ENCODE peak calls at places on chromosomes 5 and 9, in six cellular contexts. T, H, P, K, V and J are unnamed samples.

GRCh38 chr5:14202462-14202861 is 59.3 kb downstream of the TRIO start:
- DNase-seq in T (no peak), H (no peak), P (peak; percentile 76), K (peak; percentile 73), V (no peak), J (no peak)

GRCh38 chr9:21692390-21692789 is 110.0 kb upstream of the MTAP start:
- DNase-seq in T (no peak), H (no peak), P (no peak), K (no peak), V (no peak), J (no peak)

GRCh38 chr9:123710299-123710698 is 219.6 kb downstream of the DENND1A start:
- DNase-seq in T (no peak), H (no peak), P (peak; percentile 21), K (peak; percentile 94), V (no peak), J (no peak)

GRCh38 chr9:81915801-81916505 is 12.3 kb upstream of the SPATA31D4 start:
- DNase-seq in T (no peak), H (no peak), P (no peak), K (no peak), V (no peak), J (no peak)

GRCh38 chr5:125717209-125717608 is 706.0 kb upstream of the GRAMD2B start:
- DNase-seq in T (no peak), H (no peak), P (no peak), K (peak; percentile 69), V (peak; percentile 56), J (no peak)

GRCh38 chr5:32736842-32737241 is 25.7 kb downstream of the NPR3 start:
- DNase-seq in T (no peak), H (no peak), P (no peak), K (no peak), V (no peak), J (no peak)

GRCh38 chr5:130400091-130400490 is 495.8 kb downstream of the CHSY3 start:
- DNase-seq in T (no peak), H (no peak), P (no peak), K (peak; percentile 74), V (no peak), J (no peak)

GRCh38 chr5:3221432-3221831 is 374.2 kb upstream of the IRX1 start:
- DNase-seq in T (no peak), H (no peak), P (no peak), K (no peak), V (no peak), J (no peak)

GRCh38 chr5:107808671-107809137 is 138.0 kb upstream of the EFNA5 start:
- DNase-seq in T (no peak), H (no peak), P (peak; percentile 18), K (no peak), V (peak; percentile 61), J (peak; percentile 80)

GRCh38 chr9:136093331-136093986 is 1.6 kb downstream of the NACC2 start:
- DNase-seq in T (peak; percentile 61), H (no peak), P (no peak), K (no peak), V (no peak), J (no peak)

GRCh38 chr5:111742595-111742994 is 14.4 kb downstream of the NREP start:
- DNase-seq in T (no peak), H (no peak), P (no peak), K (peak; percentile 61), V (no peak), J (no peak)

GRCh38 chr5:72325566-72326297 is 5.6 kb downstream of the PTCD2 start:
- DNase-seq in T (no peak), H (no peak), P (no peak), K (no peak), V (no peak), J (no peak)

GRCh38 chr9:133374612-133375115 is 1.2 kb downstream of the SURF4 start:
- DNase-seq in T (no peak), H (no peak), P (no peak), K (peak; percentile 25), V (no peak), J (no peak)

GRCh38 chr5:127922603-127923002 is 161.0 kb upstream of the SLC12A2 start:
- DNase-seq in T (no peak), H (no peak), P (no peak), K (no peak), V (no peak), J (no peak)

GRCh38 chr9:85964526-85964925 is 23.6 kb downstream of the NAA35 start:
- DNase-seq in T (no peak), H (no peak), P (no peak), K (no peak), V (no peak), J (no peak)

GRCh38 chr9:73037613-73038012 is 84.8 kb upstream of the ALDH1A1 start:
- DNase-seq in T (no peak), H (no peak), P (no peak), K (no peak), V (no peak), J (no peak)

GRCh38 chr5:172972557-172972956 is 11.0 kb upstream of the ATP6V0E1 start:
- DNase-seq in T (no peak), H (no peak), P (no peak), K (no peak), V (no peak), J (no peak)

DNA sequence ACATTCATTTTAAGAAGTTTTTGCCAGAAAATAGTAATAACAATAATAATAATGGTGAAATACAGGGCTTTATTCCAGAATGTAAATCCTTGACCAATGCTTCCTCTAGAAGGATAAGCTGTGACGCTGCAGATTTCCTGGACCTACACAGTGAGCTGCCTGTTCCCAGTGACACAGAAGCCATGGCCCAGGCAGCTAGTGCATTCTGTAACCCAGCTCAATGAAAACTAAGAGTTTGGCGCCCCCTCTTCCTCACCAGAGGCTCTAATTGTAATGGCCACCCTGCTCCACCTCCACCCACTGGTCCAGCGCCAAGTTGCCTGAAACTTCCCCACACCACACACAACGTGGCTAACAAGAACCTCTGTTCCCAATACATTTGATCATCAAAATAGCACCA is 248.2 kb downstream of the CETN3 start:
- DNase-seq in T (peak; percentile 27), H (peak; percentile 48), P (peak; percentile 62), K (peak; percentile 81), V (peak; percentile 59), J (peak; percentile 26)
- TF ChIP-seq CTCF in T (no peak), H (no peak), P (peak; percentile 35), K (peak; percentile 69), V (peak; percentile 18), J (no peak)

GRCh38 chr5:131795128-131795719 is 1.6 kb downstream of the FNIP1 start:
- DNase-seq in T (no peak), H (no peak), P (peak; percentile 18), K (no peak), V (no peak), J (no peak)

GRCh38 chr5:131792900-131793299 is 3.9 kb downstream of the FNIP1 start:
- DNase-seq in T (no peak), H (no peak), P (no peak), K (no peak), V (no peak), J (no peak)

GRCh38 chr5:131794596-131794995 is 2.2 kb downstream of the FNIP1 start:
- DNase-seq in T (no peak), H (no peak), P (peak; percentile 33), K (no peak), V (no peak), J (no peak)

GRCh38 chr5:131796793-131797693 is at the start of gene FNIP1:
- DNase-seq in T (peak; percentile 100), H (peak; percentile 100), P (peak; percentile 98), K (peak; percentile 98), V (peak; percentile 100), J (peak; percentile 100)

DNA sequence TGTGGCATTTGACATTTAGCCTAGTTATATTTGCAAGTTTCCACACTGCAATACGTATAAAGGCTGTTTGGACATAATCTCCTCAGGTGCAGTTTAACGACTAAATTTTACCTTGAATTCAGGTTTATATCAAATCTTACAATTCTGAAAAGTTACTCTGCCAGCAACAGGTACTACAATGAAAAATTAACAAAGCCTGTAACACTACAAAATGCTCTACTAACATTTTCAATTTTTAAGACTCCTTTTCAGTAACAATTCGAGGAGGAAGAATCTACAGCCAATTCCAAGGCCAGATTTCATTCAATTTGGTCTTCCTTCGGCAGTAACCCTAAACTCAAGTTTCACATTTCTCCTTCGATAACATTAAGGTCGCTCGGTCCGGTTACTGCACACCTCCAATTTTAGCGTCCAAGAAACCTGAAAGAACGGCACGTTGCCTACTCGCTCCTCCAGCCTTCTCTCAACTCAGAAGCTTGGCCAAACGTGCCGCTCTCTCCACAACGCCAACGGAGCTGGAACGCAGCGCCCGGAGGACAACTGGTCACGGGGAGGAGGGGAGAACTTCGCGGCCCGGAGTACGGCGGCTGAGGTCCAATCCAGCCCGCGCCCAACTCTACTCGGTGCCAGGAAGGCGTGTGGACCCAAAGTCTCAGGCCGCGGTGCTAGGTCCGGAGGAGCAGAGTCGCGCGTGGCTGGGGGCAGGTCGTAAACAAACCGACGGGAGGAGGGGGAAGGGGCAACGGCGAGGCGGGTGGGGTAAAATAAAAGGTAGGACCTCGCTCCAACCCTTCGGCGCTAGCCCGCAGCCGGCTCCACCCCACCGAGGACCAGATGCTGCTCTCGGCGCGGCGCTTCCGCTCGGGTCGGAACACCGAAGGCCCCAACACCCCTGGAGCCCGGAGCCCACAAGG is 681 bp downstream of the FNIP1 start:
- DNase-seq in T (peak; percentile 81), H (peak; percentile 71), P (peak; percentile 44), K (peak; percentile 35), V (peak; percentile 57), J (peak; percentile 68)
- TF ChIP-seq CTCF in T (no peak), H (no peak), P (no peak), K (no peak), V (no peak), J (no peak)

DNA sequence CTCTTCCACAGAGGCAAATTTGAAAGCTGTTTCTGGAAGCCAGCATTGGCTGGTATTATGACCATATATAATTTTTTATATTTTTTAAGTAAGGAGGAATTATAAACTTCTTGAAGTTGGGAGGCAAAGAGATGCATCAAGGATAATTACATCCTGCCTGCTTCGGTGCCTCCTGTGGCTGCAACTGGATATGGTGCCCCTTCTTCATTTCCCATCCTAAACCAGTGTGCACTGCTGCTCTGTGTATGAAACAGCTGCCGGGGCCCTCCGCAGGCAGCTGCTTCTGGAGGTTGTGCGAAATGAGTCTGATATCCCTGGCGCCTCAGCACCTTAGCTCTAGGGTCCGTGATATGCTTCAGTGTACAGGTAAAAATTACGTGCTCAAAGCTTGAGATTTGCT is 304.2 kb downstream of the ENC1 start:
- DNase-seq in T (no peak), H (no peak), P (no peak), K (no peak), V (no peak), J (peak; percentile 57)
- TF ChIP-seq CTCF in T (no peak), H (no peak), P (peak; percentile 22), K (peak; percentile 48), V (peak; percentile 25), J (peak; percentile 57)

GRCh38 chr5:135977375-135977928 is 22.7 kb upstream of the LECT2 start:
- DNase-seq in T (peak; percentile 74), H (peak; percentile 83), P (peak; percentile 66), K (peak; percentile 36), V (no peak), J (peak; percentile 87)
- TF ChIP-seq CTCF in T (peak; percentile 73), H (peak; percentile 87), P (peak; percentile 95), K (peak; percentile 94), V (no peak), J (peak; percentile 83)

GRCh38 chr5:318341-318897 is 3.1 kb upstream of the AHRR start:
- DNase-seq in T (no peak), H (no peak), P (no peak), K (peak; percentile 58), V (no peak), J (no peak)
- TF ChIP-seq CTCF in T (no peak), H (no peak), P (no peak), K (peak; percentile 27), V (no peak), J (no peak)